ENCODE peak calls at places on chromosomes 11 and 22, in six cellular contexts. X is GM23338, G is psoas muscle, R is right lobe of liver, U is lower lobe of right lung, B is left ventricle myocardium inferior. O is an unnamed sample.

GRCh38 chr11:412641-413119 is 2.1 kb downstream of the SIGIRR start:
- DNase-seq in R (no peak), X (no peak), B (no peak), G (peak), U (peak), O (no peak)

GRCh38 chr11:128400382-128401203 is 186.8 kb downstream of the ETS1 start:
- DNase-seq in R (no peak), G (no peak), U (no peak), B (no peak), X (no peak), O (peak)

GRCh38 chr11:73187854-73188253 is 30.2 kb upstream of the P2RY2 start:
- DNase-seq in X (peak), G (no peak), U (no peak), R (no peak), B (no peak), O (no peak)

GRCh38 chr11:121661796-121662508 is 209.2 kb upstream of the SORL1-AS1 start:
- DNase-seq in G (no peak), R (no peak), U (no peak), B (no peak), X (no peak), O (no peak)

GRCh38 chr22:46763051-46763705 is 728 bp downstream of the TBC1D22A start:
- DNase-seq in R (no peak), B (peak), U (peak), X (peak), G (peak), O (peak)

GRCh38 chr22:36144886-36145541 is 15.5 kb downstream of the APOL3 start:
- DNase-seq in G (peak), B (peak), R (peak), U (peak), X (peak), O (peak)

GRCh38 chr22:46056169-46057041 is 79.4 kb upstream of the WNT7B start:
- DNase-seq in U (peak), G (no peak), B (peak), X (no peak), R (peak), O (no peak)

GRCh38 chr22:42258126-42258525 is 12.3 kb downstream of the TCF20 start:
- DNase-seq in B (no peak), X (no peak), R (no peak), G (no peak), U (no peak), O (peak)

GRCh38 chr11:46370253-46370652 is 11.2 kb upstream of the MDK start:
- DNase-seq in G (no peak), B (no peak), R (no peak), U (no peak), X (no peak), O (no peak)

GRCh38 chr11:10452211-10452767 is 2.8 kb upstream of the AMPD3 start:
- DNase-seq in B (no peak), R (no peak), X (no peak), G (no peak), U (no peak), O (no peak)

GRCh38 chr11:69014084-69014935 is 1.3 kb upstream of the MRGPRF start:
- DNase-seq in B (peak), X (peak), R (no peak), G (no peak), U (no peak), O (peak)

GRCh38 chr11:69011624-69012091 is 1.4 kb downstream of the MRGPRF start:
- DNase-seq in U (peak), B (no peak), G (no peak), X (no peak), R (no peak), O (no peak)

GRCh38 chr11:69014936-69015549 is 2.0 kb upstream of the MRGPRF start:
- DNase-seq in G (no peak), B (no peak), X (no peak), R (no peak), U (no peak), O (no peak)

GRCh38 chr11:69012092-69013008 is 696 bp downstream of the MRGPRF start:
- DNase-seq in R (no peak), G (no peak), B (no peak), X (peak), U (peak), O (no peak)

GRCh38 chr11:69013009-69013951 is at the start of gene MRGPRF:
- DNase-seq in U (peak), B (peak), G (peak), X (peak), R (peak), O (no peak)
- H3K4me3 ChIP-seq in U (peak), B (peak), G (peak), X (peak), R (peak), O (peak)

GRCh38 chr11:36241512-36241911 is 47.7 kb downstream of the COMMD9 start:
- DNase-seq in R (no peak), G (no peak), X (no peak), B (no peak), U (no peak), O (no peak)

GRCh38 chr11:36240178-36240577 is 49.0 kb downstream of the COMMD9 start:
- DNase-seq in B (no peak), G (no peak), X (no peak), U (no peak), R (no peak), O (peak)

GRCh38 chr11:36240746-36241295 is 48.4 kb downstream of the COMMD9 start:
- DNase-seq in B (no peak), U (no peak), X (no peak), R (no peak), G (no peak), O (no peak)

GRCh38 chr11:36238881-36239280 is 50.3 kb downstream of the COMMD9 start:
- DNase-seq in U (no peak), B (no peak), R (no peak), G (no peak), X (no peak), O (no peak)

DNA sequence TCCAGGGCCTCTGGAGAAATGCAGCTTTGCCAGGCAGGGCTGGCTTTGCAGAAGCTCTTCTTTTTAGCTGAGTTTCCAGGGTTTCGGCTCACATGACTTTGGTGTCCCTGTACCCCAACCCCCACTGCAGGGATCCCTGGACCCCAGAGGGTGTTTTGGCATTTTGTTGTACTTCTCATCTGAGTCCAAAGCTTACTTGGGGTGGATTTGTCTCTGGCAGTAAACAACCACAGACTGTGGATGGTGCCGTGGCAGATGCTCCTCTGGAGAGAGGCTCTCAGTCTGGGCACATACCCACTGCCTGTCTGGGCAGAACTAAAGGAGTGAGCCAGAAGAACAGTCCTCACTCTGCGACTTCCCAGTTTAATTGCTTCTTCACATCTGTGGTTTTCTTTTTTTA is 49.6 kb downstream of the COMMD9 start:
- DNase-seq in B (no peak), G (no peak), R (no peak), U (no peak), X (no peak), O (no peak)
- H3K27ac ChIP-seq in B (no peak), G (no peak), R (no peak), U (no peak), X (no peak), O (no peak)

GRCh38 chr11:110173775-110174644 is 80.8 kb downstream of the ZC3H12C start:
- DNase-seq in U (peak), R (peak), G (peak), B (peak), X (peak), O (peak)

GRCh38 chr11:110168404-110168803 is 75.2 kb downstream of the ZC3H12C start:
- DNase-seq in R (no peak), B (no peak), G (no peak), X (no peak), U (no peak), O (no peak)

GRCh38 chr11:110165039-110165438 is 71.8 kb downstream of the ZC3H12C start:
- DNase-seq in G (no peak), B (no peak), X (no peak), R (no peak), U (no peak), O (no peak)

GRCh38 chr11:110172666-110173065 is 79.5 kb downstream of the ZC3H12C start:
- DNase-seq in B (no peak), X (no peak), G (no peak), R (no peak), U (no peak), O (no peak)

DNA sequence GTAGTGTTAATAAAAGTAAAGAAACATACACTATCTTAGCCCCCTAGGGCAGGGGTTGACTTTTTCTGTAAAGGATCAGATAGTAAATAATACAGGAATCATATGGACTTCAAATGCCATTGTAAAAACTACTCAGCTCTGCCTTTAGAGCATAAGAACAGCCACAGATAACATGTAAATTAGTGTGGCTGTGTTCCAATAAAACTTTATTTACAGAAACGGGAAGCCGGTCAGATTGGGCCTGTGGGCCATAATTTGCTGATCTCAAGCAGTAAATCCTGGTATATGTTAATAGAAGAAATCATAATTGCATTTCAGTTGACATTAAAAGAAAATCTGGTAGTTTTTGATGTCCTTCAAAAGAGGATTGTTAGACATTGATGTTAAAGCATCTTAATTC is 76.5 kb downstream of the ZC3H12C start:
- DNase-seq in R (no peak), B (no peak), G (no peak), X (no peak), U (no peak), O (no peak)
- H3K4me3 ChIP-seq in R (no peak), B (no peak), G (no peak), X (no peak), U (no peak), O (no peak)

DNA sequence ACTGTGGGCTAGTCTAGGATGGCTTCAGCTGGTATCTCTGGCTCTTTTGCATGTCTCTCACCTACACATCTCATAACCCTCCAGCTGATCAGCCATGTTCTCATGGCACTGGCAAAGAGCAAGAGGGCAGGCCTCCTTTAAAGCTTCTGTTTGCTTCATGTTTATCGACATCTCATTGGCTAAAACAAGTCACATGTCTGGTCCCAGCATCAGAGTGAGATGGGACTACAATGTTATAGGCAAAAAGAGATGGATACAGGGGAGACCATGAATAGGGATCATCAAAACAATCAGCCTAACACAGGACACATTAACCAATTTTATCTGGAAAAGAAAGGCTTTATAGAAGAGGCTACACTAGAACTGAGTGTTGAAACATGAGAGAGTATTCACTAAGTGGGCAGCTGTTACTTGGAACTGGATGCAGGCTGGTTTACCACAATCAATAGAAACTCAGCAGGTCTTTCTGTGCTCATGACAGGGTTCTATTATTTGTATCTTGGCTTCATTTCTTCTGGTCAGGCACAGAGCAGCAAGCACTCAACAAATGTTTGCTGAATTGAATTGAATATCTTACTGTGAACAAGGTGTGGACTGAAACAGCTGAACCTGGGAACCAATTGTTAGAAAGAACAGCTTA is 5.3 kb downstream of the LRRC51 start:
- DNase-seq in R (no peak), X (peak), B (no peak), G (no peak), U (no peak), O (no peak)
- H3K27ac ChIP-seq in R (no peak), X (no peak), B (no peak), G (no peak), U (no peak), O (no peak)

DNA sequence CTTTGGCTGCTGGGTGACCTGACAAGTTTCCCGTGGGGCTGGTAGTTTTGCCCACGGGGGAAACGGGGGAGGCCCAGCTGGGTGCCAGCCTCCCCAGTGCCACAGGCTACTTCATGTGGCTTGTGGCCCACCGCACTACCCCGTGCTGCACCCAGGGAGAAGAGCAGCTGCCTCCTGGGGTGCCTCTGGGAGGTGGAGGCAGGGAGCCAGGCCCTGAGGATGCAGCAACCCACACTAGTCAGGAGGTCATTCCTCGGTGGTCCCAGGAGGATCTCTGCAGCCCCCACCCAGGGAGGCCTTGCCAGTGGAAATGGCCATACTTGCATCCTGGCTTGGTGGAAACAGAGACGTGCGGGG is 3.5 kb downstream of the PIM3 start:
- DNase-seq in B (peak), R (peak), X (no peak), U (peak), G (no peak), O (no peak)
- H3K4me3 ChIP-seq in B (peak), R (peak), X (no peak), U (peak), G (peak), O (no peak)